ENCODE peak calls at places on chromosomes 16 and 17, in ten cellular contexts. One of them, this sample, is unnamed.

GRCh38 chr16:28193530-28194423 is 18.0 kb downstream of the XPO6 start:
- DNase-seq in C1 segment of cervical spinal cord: no peak
- DNase-seq in LHCN-M2: peak; percentile 86
- DNase-seq in IMR-90: peak; percentile 98
- DNase-seq in activated CD8-positive, alpha-beta T cell treated with anti-CD3 and anti-CD28 coated beads for 36 hours: peak; percentile 77
- DNase-seq in activated T-cell treated with anti-CD3 and anti-CD28 coated beads, Interleukin-2, amount 50 U/mL, for 72 hours: peak; percentile 67
- DNase-seq in stimulated activated CD4-positive, alpha-beta T cell treated with anti-CD3 and anti-CD28 coated beads, Interleukin-1b, Interleukin-23, amount 100 ng/mL, for 24 hours: no peak
- DNase-seq in ELR: peak; percentile 93
- DNase-seq in dorsolateral prefrontal cortex: no peak
- DNase-seq in M059J: peak; percentile 83
- DNase-seq in this sample: peak; percentile 96

GRCh38 chr17:1455291-1455747 is 713 bp downstream of the CRK start:
- DNase-seq in ELR: peak; percentile 87
- DNase-seq in C1 segment of cervical spinal cord: no peak
- DNase-seq in IMR-90: peak; percentile 67
- DNase-seq in dorsolateral prefrontal cortex: peak; percentile 30
- DNase-seq in LHCN-M2: peak; percentile 81
- DNase-seq in M059J: peak; percentile 81
- DNase-seq in activated CD8-positive, alpha-beta T cell treated with anti-CD3 and anti-CD28 coated beads for 36 hours: peak; percentile 57
- DNase-seq in activated T-cell treated with anti-CD3 and anti-CD28 coated beads, Interleukin-2, amount 50 U/mL, for 72 hours: peak; percentile 47
- DNase-seq in stimulated activated CD4-positive, alpha-beta T cell treated with anti-CD3 and anti-CD28 coated beads, Interleukin-1b, Interleukin-23, amount 100 ng/mL, for 24 hours: no peak
- DNase-seq in this sample: peak; percentile 80

GRCh38 chr17:77513045-77513444 is 372.3 kb downstream of the SEC14L1 start:
- DNase-seq in C1 segment of cervical spinal cord: no peak
- DNase-seq in activated CD8-positive, alpha-beta T cell treated with anti-CD3 and anti-CD28 coated beads for 36 hours: no peak
- DNase-seq in activated T-cell treated with anti-CD3 and anti-CD28 coated beads, Interleukin-2, amount 50 U/mL, for 72 hours: no peak
- DNase-seq in M059J: no peak
- DNase-seq in LHCN-M2: no peak
- DNase-seq in dorsolateral prefrontal cortex: no peak
- DNase-seq in IMR-90: no peak
- DNase-seq in ELR: no peak
- DNase-seq in stimulated activated CD4-positive, alpha-beta T cell treated with anti-CD3 and anti-CD28 coated beads, Interleukin-1b, Interleukin-23, amount 100 ng/mL, for 24 hours: no peak
- DNase-seq in this sample: no peak

GRCh38 chr16:77868478-77868877 is 80.1 kb downstream of the VAT1L start:
- DNase-seq in C1 segment of cervical spinal cord: no peak
- DNase-seq in M059J: no peak
- DNase-seq in activated T-cell treated with anti-CD3 and anti-CD28 coated beads, Interleukin-2, amount 50 U/mL, for 72 hours: no peak
- DNase-seq in IMR-90: no peak
- DNase-seq in stimulated activated CD4-positive, alpha-beta T cell treated with anti-CD3 and anti-CD28 coated beads, Interleukin-1b, Interleukin-23, amount 100 ng/mL, for 24 hours: no peak
- DNase-seq in LHCN-M2: no peak
- DNase-seq in activated CD8-positive, alpha-beta T cell treated with anti-CD3 and anti-CD28 coated beads for 36 hours: peak; percentile 38
- DNase-seq in ELR: no peak
- DNase-seq in dorsolateral prefrontal cortex: no peak
- DNase-seq in this sample: no peak

GRCh38 chr17:65230040-65230439 is 92.9 kb downstream of the RGS9 start:
- DNase-seq in stimulated activated CD4-positive, alpha-beta T cell treated with anti-CD3 and anti-CD28 coated beads, Interleukin-1b, Interleukin-23, amount 100 ng/mL, for 24 hours: no peak
- DNase-seq in LHCN-M2: peak; percentile 5
- DNase-seq in ELR: no peak
- DNase-seq in M059J: peak; percentile 31
- DNase-seq in C1 segment of cervical spinal cord: no peak
- DNase-seq in activated T-cell treated with anti-CD3 and anti-CD28 coated beads, Interleukin-2, amount 50 U/mL, for 72 hours: no peak
- DNase-seq in dorsolateral prefrontal cortex: no peak
- DNase-seq in IMR-90: no peak
- DNase-seq in activated CD8-positive, alpha-beta T cell treated with anti-CD3 and anti-CD28 coated beads for 36 hours: peak; percentile 18
- DNase-seq in this sample: no peak

GRCh38 chr17:79050591-79050990 is 24.0 kb upstream of the ENGASE start:
- DNase-seq in C1 segment of cervical spinal cord: no peak
- DNase-seq in dorsolateral prefrontal cortex: no peak
- DNase-seq in activated CD8-positive, alpha-beta T cell treated with anti-CD3 and anti-CD28 coated beads for 36 hours: no peak
- DNase-seq in M059J: no peak
- DNase-seq in LHCN-M2: no peak
- DNase-seq in IMR-90: no peak
- DNase-seq in stimulated activated CD4-positive, alpha-beta T cell treated with anti-CD3 and anti-CD28 coated beads, Interleukin-1b, Interleukin-23, amount 100 ng/mL, for 24 hours: no peak
- DNase-seq in activated T-cell treated with anti-CD3 and anti-CD28 coated beads, Interleukin-2, amount 50 U/mL, for 72 hours: no peak
- DNase-seq in ELR: no peak
- DNase-seq in this sample: no peak

GRCh38 chr17:81386646-81387234 is 8.5 kb upstream of the BAHCC1 start:
- DNase-seq in dorsolateral prefrontal cortex: peak; percentile 76
- DNase-seq in activated T-cell treated with anti-CD3 and anti-CD28 coated beads, Interleukin-2, amount 50 U/mL, for 72 hours: no peak
- DNase-seq in LHCN-M2: no peak
- DNase-seq in M059J: no peak
- DNase-seq in activated CD8-positive, alpha-beta T cell treated with anti-CD3 and anti-CD28 coated beads for 36 hours: peak; percentile 43
- DNase-seq in C1 segment of cervical spinal cord: peak; percentile 54
- DNase-seq in IMR-90: no peak
- DNase-seq in stimulated activated CD4-positive, alpha-beta T cell treated with anti-CD3 and anti-CD28 coated beads, Interleukin-1b, Interleukin-23, amount 100 ng/mL, for 24 hours: no peak
- DNase-seq in ELR: peak; percentile 39
- DNase-seq in this sample: no peak

GRCh38 chr17:10309003-10309974 is 63.5 kb downstream of the MYH13 start:
- DNase-seq in IMR-90: no peak
- DNase-seq in activated CD8-positive, alpha-beta T cell treated with anti-CD3 and anti-CD28 coated beads for 36 hours: no peak
- DNase-seq in C1 segment of cervical spinal cord: no peak
- DNase-seq in LHCN-M2: no peak
- DNase-seq in dorsolateral prefrontal cortex: no peak
- DNase-seq in stimulated activated CD4-positive, alpha-beta T cell treated with anti-CD3 and anti-CD28 coated beads, Interleukin-1b, Interleukin-23, amount 100 ng/mL, for 24 hours: no peak
- DNase-seq in M059J: no peak
- DNase-seq in activated T-cell treated with anti-CD3 and anti-CD28 coated beads, Interleukin-2, amount 50 U/mL, for 72 hours: no peak
- DNase-seq in ELR: no peak
- DNase-seq in this sample: no peak

GRCh38 chr17:33200587-33200986 is 92.5 kb downstream of the ASIC2 start:
- DNase-seq in IMR-90: peak; percentile 20
- DNase-seq in dorsolateral prefrontal cortex: no peak
- DNase-seq in activated T-cell treated with anti-CD3 and anti-CD28 coated beads, Interleukin-2, amount 50 U/mL, for 72 hours: no peak
- DNase-seq in ELR: no peak
- DNase-seq in stimulated activated CD4-positive, alpha-beta T cell treated with anti-CD3 and anti-CD28 coated beads, Interleukin-1b, Interleukin-23, amount 100 ng/mL, for 24 hours: no peak
- DNase-seq in M059J: peak; percentile 8
- DNase-seq in LHCN-M2: peak; percentile 14
- DNase-seq in activated CD8-positive, alpha-beta T cell treated with anti-CD3 and anti-CD28 coated beads for 36 hours: no peak
- DNase-seq in C1 segment of cervical spinal cord: no peak
- DNase-seq in this sample: peak; percentile 2

GRCh38 chr17:32463304-32463703 is 19.0 kb downstream of the PSMD11 start:
- DNase-seq in ELR: no peak
- DNase-seq in M059J: no peak
- DNase-seq in activated T-cell treated with anti-CD3 and anti-CD28 coated beads, Interleukin-2, amount 50 U/mL, for 72 hours: no peak
- DNase-seq in C1 segment of cervical spinal cord: no peak
- DNase-seq in activated CD8-positive, alpha-beta T cell treated with anti-CD3 and anti-CD28 coated beads for 36 hours: no peak
- DNase-seq in LHCN-M2: no peak
- DNase-seq in dorsolateral prefrontal cortex: no peak
- DNase-seq in IMR-90: no peak
- DNase-seq in stimulated activated CD4-positive, alpha-beta T cell treated with anti-CD3 and anti-CD28 coated beads, Interleukin-1b, Interleukin-23, amount 100 ng/mL, for 24 hours: no peak
- DNase-seq in this sample: no peak

GRCh38 chr17:968812-969766 is 10.5 kb downstream of the NXN start:
- DNase-seq in activated T-cell treated with anti-CD3 and anti-CD28 coated beads, Interleukin-2, amount 50 U/mL, for 72 hours: no peak
- DNase-seq in dorsolateral prefrontal cortex: no peak
- DNase-seq in IMR-90: no peak
- DNase-seq in LHCN-M2: peak; percentile 59
- DNase-seq in M059J: no peak
- DNase-seq in ELR: peak; percentile 84
- DNase-seq in stimulated activated CD4-positive, alpha-beta T cell treated with anti-CD3 and anti-CD28 coated beads, Interleukin-1b, Interleukin-23, amount 100 ng/mL, for 24 hours: no peak
- DNase-seq in C1 segment of cervical spinal cord: no peak
- DNase-seq in activated CD8-positive, alpha-beta T cell treated with anti-CD3 and anti-CD28 coated beads for 36 hours: no peak
- DNase-seq in this sample: peak; percentile 71

GRCh38 chr17:70034158-70034557 is 40.9 kb upstream of the KCNJ16 start:
- DNase-seq in M059J: no peak
- DNase-seq in LHCN-M2: no peak
- DNase-seq in C1 segment of cervical spinal cord: no peak
- DNase-seq in activated T-cell treated with anti-CD3 and anti-CD28 coated beads, Interleukin-2, amount 50 U/mL, for 72 hours: no peak
- DNase-seq in IMR-90: no peak
- DNase-seq in dorsolateral prefrontal cortex: no peak
- DNase-seq in ELR: no peak
- DNase-seq in activated CD8-positive, alpha-beta T cell treated with anti-CD3 and anti-CD28 coated beads for 36 hours: no peak
- DNase-seq in stimulated activated CD4-positive, alpha-beta T cell treated with anti-CD3 and anti-CD28 coated beads, Interleukin-1b, Interleukin-23, amount 100 ng/mL, for 24 hours: no peak
- DNase-seq in this sample: no peak

GRCh38 chr16:10878644-10879498 is 1.9 kb downstream of the CIITA start:
- DNase-seq in M059J: peak; percentile 77
- DNase-seq in ELR: peak; percentile 56
- DNase-seq in C1 segment of cervical spinal cord: no peak
- DNase-seq in LHCN-M2: no peak
- DNase-seq in dorsolateral prefrontal cortex: peak; percentile 38
- DNase-seq in stimulated activated CD4-positive, alpha-beta T cell treated with anti-CD3 and anti-CD28 coated beads, Interleukin-1b, Interleukin-23, amount 100 ng/mL, for 24 hours: no peak
- DNase-seq in activated T-cell treated with anti-CD3 and anti-CD28 coated beads, Interleukin-2, amount 50 U/mL, for 72 hours: peak; percentile 40
- DNase-seq in IMR-90: peak; percentile 19
- DNase-seq in activated CD8-positive, alpha-beta T cell treated with anti-CD3 and anti-CD28 coated beads for 36 hours: peak; percentile 43
- DNase-seq in this sample: peak; percentile 55

GRCh38 chr17:48026503-48027321 is 10.9 kb downstream of the COPZ2 start:
- DNase-seq in C1 segment of cervical spinal cord: peak; percentile 69
- DNase-seq in stimulated activated CD4-positive, alpha-beta T cell treated with anti-CD3 and anti-CD28 coated beads, Interleukin-1b, Interleukin-23, amount 100 ng/mL, for 24 hours: no peak
- DNase-seq in ELR: peak; percentile 92
- DNase-seq in activated T-cell treated with anti-CD3 and anti-CD28 coated beads, Interleukin-2, amount 50 U/mL, for 72 hours: peak; percentile 85
- DNase-seq in activated CD8-positive, alpha-beta T cell treated with anti-CD3 and anti-CD28 coated beads for 36 hours: peak; percentile 91
- DNase-seq in LHCN-M2: peak; percentile 91
- DNase-seq in M059J: peak; percentile 86
- DNase-seq in IMR-90: peak; percentile 88
- DNase-seq in dorsolateral prefrontal cortex: peak; percentile 86
- DNase-seq in this sample: peak; percentile 91

GRCh38 chr17:10171057-10171456 is 27.3 kb downstream of the GAS7 start:
- DNase-seq in M059J: no peak
- DNase-seq in stimulated activated CD4-positive, alpha-beta T cell treated with anti-CD3 and anti-CD28 coated beads, Interleukin-1b, Interleukin-23, amount 100 ng/mL, for 24 hours: no peak
- DNase-seq in IMR-90: no peak
- DNase-seq in ELR: no peak
- DNase-seq in C1 segment of cervical spinal cord: peak; percentile 38
- DNase-seq in activated T-cell treated with anti-CD3 and anti-CD28 coated beads, Interleukin-2, amount 50 U/mL, for 72 hours: no peak
- DNase-seq in activated CD8-positive, alpha-beta T cell treated with anti-CD3 and anti-CD28 coated beads for 36 hours: no peak
- DNase-seq in LHCN-M2: no peak
- DNase-seq in dorsolateral prefrontal cortex: peak; percentile 17
- DNase-seq in this sample: no peak

GRCh38 chr16:5466551-5466950 is 369.0 kb upstream of the EEF2KMT start:
- DNase-seq in LHCN-M2: no peak
- DNase-seq in ELR: no peak
- DNase-seq in activated CD8-positive, alpha-beta T cell treated with anti-CD3 and anti-CD28 coated beads for 36 hours: no peak
- DNase-seq in activated T-cell treated with anti-CD3 and anti-CD28 coated beads, Interleukin-2, amount 50 U/mL, for 72 hours: no peak
- DNase-seq in stimulated activated CD4-positive, alpha-beta T cell treated with anti-CD3 and anti-CD28 coated beads, Interleukin-1b, Interleukin-23, amount 100 ng/mL, for 24 hours: no peak
- DNase-seq in IMR-90: no peak
- DNase-seq in dorsolateral prefrontal cortex: no peak
- DNase-seq in C1 segment of cervical spinal cord: no peak
- DNase-seq in M059J: no peak
- DNase-seq in this sample: no peak

GRCh38 chr16:1965610-1966009 is 984 bp upstream of the RPS2 start:
- DNase-seq in activated T-cell treated with anti-CD3 and anti-CD28 coated beads, Interleukin-2, amount 50 U/mL, for 72 hours: no peak
- DNase-seq in M059J: no peak
- DNase-seq in C1 segment of cervical spinal cord: no peak
- DNase-seq in ELR: no peak
- DNase-seq in LHCN-M2: no peak
- DNase-seq in activated CD8-positive, alpha-beta T cell treated with anti-CD3 and anti-CD28 coated beads for 36 hours: no peak
- DNase-seq in IMR-90: no peak
- DNase-seq in dorsolateral prefrontal cortex: no peak
- DNase-seq in stimulated activated CD4-positive, alpha-beta T cell treated with anti-CD3 and anti-CD28 coated beads, Interleukin-1b, Interleukin-23, amount 100 ng/mL, for 24 hours: no peak
- DNase-seq in this sample: no peak

GRCh38 chr16:51540259-51540658 is 389.2 kb upstream of the SALL1 start:
- DNase-seq in activated T-cell treated with anti-CD3 and anti-CD28 coated beads, Interleukin-2, amount 50 U/mL, for 72 hours: no peak
- DNase-seq in M059J: peak; percentile 79
- DNase-seq in ELR: peak; percentile 51
- DNase-seq in LHCN-M2: peak; percentile 51
- DNase-seq in dorsolateral prefrontal cortex: no peak
- DNase-seq in stimulated activated CD4-positive, alpha-beta T cell treated with anti-CD3 and anti-CD28 coated beads, Interleukin-1b, Interleukin-23, amount 100 ng/mL, for 24 hours: no peak
- DNase-seq in activated CD8-positive, alpha-beta T cell treated with anti-CD3 and anti-CD28 coated beads for 36 hours: no peak
- DNase-seq in IMR-90: peak; percentile 29
- DNase-seq in C1 segment of cervical spinal cord: no peak
- DNase-seq in this sample: peak; percentile 20

GRCh38 chr17:21119247-21119944 is 7.4 kb upstream of the DHRS7B start:
- DNase-seq in activated T-cell treated with anti-CD3 and anti-CD28 coated beads, Interleukin-2, amount 50 U/mL, for 72 hours: peak; percentile 67
- DNase-seq in stimulated activated CD4-positive, alpha-beta T cell treated with anti-CD3 and anti-CD28 coated beads, Interleukin-1b, Interleukin-23, amount 100 ng/mL, for 24 hours: peak; percentile 36
- DNase-seq in ELR: peak; percentile 75
- DNase-seq in C1 segment of cervical spinal cord: peak; percentile 44
- DNase-seq in LHCN-M2: peak; percentile 49
- DNase-seq in IMR-90: peak; percentile 61
- DNase-seq in activated CD8-positive, alpha-beta T cell treated with anti-CD3 and anti-CD28 coated beads for 36 hours: peak; percentile 79
- DNase-seq in M059J: peak; percentile 65
- DNase-seq in dorsolateral prefrontal cortex: peak; percentile 70
- DNase-seq in this sample: peak; percentile 71

GRCh38 chr17:31373150-31374082 is 18.1 kb upstream of the RAB11FIP4 start:
- DNase-seq in M059J: peak; percentile 67
- DNase-seq in activated CD8-positive, alpha-beta T cell treated with anti-CD3 and anti-CD28 coated beads for 36 hours: peak; percentile 38
- DNase-seq in activated T-cell treated with anti-CD3 and anti-CD28 coated beads, Interleukin-2, amount 50 U/mL, for 72 hours: no peak
- DNase-seq in IMR-90: peak; percentile 71
- DNase-seq in C1 segment of cervical spinal cord: no peak
- DNase-seq in ELR: peak; percentile 77
- DNase-seq in LHCN-M2: peak; percentile 65
- DNase-seq in dorsolateral prefrontal cortex: no peak
- DNase-seq in stimulated activated CD4-positive, alpha-beta T cell treated with anti-CD3 and anti-CD28 coated beads, Interleukin-1b, Interleukin-23, amount 100 ng/mL, for 24 hours: no peak
- DNase-seq in this sample: peak; percentile 63

GRCh38 chr17:17505610-17506171 is 9.5 kb upstream of the RASD1 start:
- DNase-seq in activated T-cell treated with anti-CD3 and anti-CD28 coated beads, Interleukin-2, amount 50 U/mL, for 72 hours: no peak
- DNase-seq in LHCN-M2: no peak
- DNase-seq in ELR: no peak
- DNase-seq in stimulated activated CD4-positive, alpha-beta T cell treated with anti-CD3 and anti-CD28 coated beads, Interleukin-1b, Interleukin-23, amount 100 ng/mL, for 24 hours: no peak
- DNase-seq in M059J: no peak
- DNase-seq in C1 segment of cervical spinal cord: no peak
- DNase-seq in activated CD8-positive, alpha-beta T cell treated with anti-CD3 and anti-CD28 coated beads for 36 hours: no peak
- DNase-seq in dorsolateral prefrontal cortex: no peak
- DNase-seq in IMR-90: no peak
- DNase-seq in this sample: no peak

GRCh38 chr17:1899403-1900000 is 69.7 kb downstream of the RPA1 start:
- DNase-seq in LHCN-M2: no peak
- DNase-seq in M059J: no peak
- DNase-seq in C1 segment of cervical spinal cord: no peak
- DNase-seq in dorsolateral prefrontal cortex: no peak
- DNase-seq in stimulated activated CD4-positive, alpha-beta T cell treated with anti-CD3 and anti-CD28 coated beads, Interleukin-1b, Interleukin-23, amount 100 ng/mL, for 24 hours: no peak
- DNase-seq in ELR: peak; percentile 43
- DNase-seq in activated CD8-positive, alpha-beta T cell treated with anti-CD3 and anti-CD28 coated beads for 36 hours: no peak
- DNase-seq in activated T-cell treated with anti-CD3 and anti-CD28 coated beads, Interleukin-2, amount 50 U/mL, for 72 hours: no peak
- DNase-seq in IMR-90: no peak
- DNase-seq in this sample: no peak

GRCh38 chr17:47423406-47424295 is 99.9 kb downstream of the EFCAB13 start:
- DNase-seq in stimulated activated CD4-positive, alpha-beta T cell treated with anti-CD3 and anti-CD28 coated beads, Interleukin-1b, Interleukin-23, amount 100 ng/mL, for 24 hours: no peak
- DNase-seq in activated CD8-positive, alpha-beta T cell treated with anti-CD3 and anti-CD28 coated beads for 36 hours: peak; percentile 5
- DNase-seq in ELR: peak; percentile 11
- DNase-seq in dorsolateral prefrontal cortex: no peak
- DNase-seq in LHCN-M2: no peak
- DNase-seq in IMR-90: no peak
- DNase-seq in C1 segment of cervical spinal cord: no peak
- DNase-seq in M059J: peak; percentile 17
- DNase-seq in activated T-cell treated with anti-CD3 and anti-CD28 coated beads, Interleukin-2, amount 50 U/mL, for 72 hours: peak; percentile 12
- DNase-seq in this sample: peak; percentile 14

GRCh38 chr17:77375526-77375916 is 234.8 kb downstream of the SEC14L1 start:
- DNase-seq in C1 segment of cervical spinal cord: no peak
- DNase-seq in IMR-90: no peak
- DNase-seq in activated T-cell treated with anti-CD3 and anti-CD28 coated beads, Interleukin-2, amount 50 U/mL, for 72 hours: no peak
- DNase-seq in LHCN-M2: no peak
- DNase-seq in M059J: no peak
- DNase-seq in stimulated activated CD4-positive, alpha-beta T cell treated with anti-CD3 and anti-CD28 coated beads, Interleukin-1b, Interleukin-23, amount 100 ng/mL, for 24 hours: no peak
- DNase-seq in dorsolateral prefrontal cortex: no peak
- DNase-seq in ELR: no peak
- DNase-seq in activated CD8-positive, alpha-beta T cell treated with anti-CD3 and anti-CD28 coated beads for 36 hours: no peak
- DNase-seq in this sample: no peak

GRCh38 chr16:9107025-9107970 is 15.9 kb downstream of the HAPSTR1 start:
- DNase-seq in IMR-90: peak; percentile 86
- DNase-seq in dorsolateral prefrontal cortex: no peak
- DNase-seq in M059J: no peak
- DNase-seq in activated T-cell treated with anti-CD3 and anti-CD28 coated beads, Interleukin-2, amount 50 U/mL, for 72 hours: no peak
- DNase-seq in C1 segment of cervical spinal cord: no peak
- DNase-seq in activated CD8-positive, alpha-beta T cell treated with anti-CD3 and anti-CD28 coated beads for 36 hours: no peak
- DNase-seq in stimulated activated CD4-positive, alpha-beta T cell treated with anti-CD3 and anti-CD28 coated beads, Interleukin-1b, Interleukin-23, amount 100 ng/mL, for 24 hours: no peak
- DNase-seq in ELR: peak; percentile 64
- DNase-seq in LHCN-M2: no peak
- DNase-seq in this sample: peak; percentile 62

GRCh38 chr16:65667013-65667578 is 545.2 kb upstream of the CDH11 start:
- DNase-seq in M059J: peak; percentile 58
- DNase-seq in dorsolateral prefrontal cortex: no peak
- DNase-seq in activated CD8-positive, alpha-beta T cell treated with anti-CD3 and anti-CD28 coated beads for 36 hours: no peak
- DNase-seq in ELR: peak; percentile 2
- DNase-seq in activated T-cell treated with anti-CD3 and anti-CD28 coated beads, Interleukin-2, amount 50 U/mL, for 72 hours: no peak
- DNase-seq in IMR-90: peak; percentile 28
- DNase-seq in C1 segment of cervical spinal cord: no peak
- DNase-seq in stimulated activated CD4-positive, alpha-beta T cell treated with anti-CD3 and anti-CD28 coated beads, Interleukin-1b, Interleukin-23, amount 100 ng/mL, for 24 hours: no peak
- DNase-seq in LHCN-M2: no peak
- DNase-seq in this sample: peak; percentile 18

GRCh38 chr17:32356378-32356743 is 6.4 kb downstream of the ZNF207 start:
- DNase-seq in ELR: no peak
- DNase-seq in stimulated activated CD4-positive, alpha-beta T cell treated with anti-CD3 and anti-CD28 coated beads, Interleukin-1b, Interleukin-23, amount 100 ng/mL, for 24 hours: no peak
- DNase-seq in M059J: no peak
- DNase-seq in IMR-90: no peak
- DNase-seq in C1 segment of cervical spinal cord: no peak
- DNase-seq in activated T-cell treated with anti-CD3 and anti-CD28 coated beads, Interleukin-2, amount 50 U/mL, for 72 hours: no peak
- DNase-seq in activated CD8-positive, alpha-beta T cell treated with anti-CD3 and anti-CD28 coated beads for 36 hours: no peak
- DNase-seq in LHCN-M2: no peak
- DNase-seq in dorsolateral prefrontal cortex: no peak
- DNase-seq in this sample: no peak

GRCh38 chr17:60455378-60455777 is 33.1 kb downstream of the CHCT1 start:
- DNase-seq in activated T-cell treated with anti-CD3 and anti-CD28 coated beads, Interleukin-2, amount 50 U/mL, for 72 hours: no peak
- DNase-seq in M059J: no peak
- DNase-seq in C1 segment of cervical spinal cord: no peak
- DNase-seq in dorsolateral prefrontal cortex: no peak
- DNase-seq in activated CD8-positive, alpha-beta T cell treated with anti-CD3 and anti-CD28 coated beads for 36 hours: no peak
- DNase-seq in stimulated activated CD4-positive, alpha-beta T cell treated with anti-CD3 and anti-CD28 coated beads, Interleukin-1b, Interleukin-23, amount 100 ng/mL, for 24 hours: no peak
- DNase-seq in IMR-90: peak; percentile 18
- DNase-seq in ELR: no peak
- DNase-seq in LHCN-M2: no peak
- DNase-seq in this sample: no peak